ENCODE peak calls at places on chromosomes 5 and 9, in eight cellular contexts. J is globus pallidus; M is lower lobe of right lung; H is GM04503; T is HT1080; Y is activated naive CD4-positive, alpha-beta T cell treated with anti-CD3 and anti-CD28 coated beads, Interleukin-2, amount 50 U/mL, for 16 hours; A is NCI-H2081; V is stimulated activated CD4-positive, alpha-beta T cell treated with anti-CD3 and anti-CD28 coated beads, TNF-alpha, amount 100 ng/mL, for 4 hours. C is an unnamed sample.

GRCh38 chr5:75049581-75050274 is 2.6 kb downstream of the GCNT4 start:
- DNase-seq in J (peak; percentile 25), M (peak; percentile 51), H (no peak), T (peak; percentile 25), Y (peak; percentile 66), A (peak; percentile 31), V (no peak), C (peak; percentile 39)

GRCh38 chr9:118721923-118722322 is 647.3 kb downstream of the BRINP1 start:
- DNase-seq in J (no peak), M (no peak), H (no peak), T (no peak), Y (no peak), A (no peak), V (no peak), C (no peak)

GRCh38 chr5:1312993-1313833 is 18.3 kb upstream of the TERT start:
- DNase-seq in J (no peak), M (peak; percentile 45), H (no peak), T (peak; percentile 35), Y (no peak), A (peak; percentile 86), V (no peak), C (peak; percentile 20)

GRCh38 chr9:9790216-9790872 is 822.5 kb downstream of the PTPRD start:
- DNase-seq in J (peak; percentile 63), M (no peak), H (no peak), T (peak; percentile 34), Y (no peak), A (peak; percentile 87), V (no peak), C (no peak)

GRCh38 chr9:76688471-76689238 is 75.6 kb upstream of the PCA3 start:
- DNase-seq in J (no peak), M (no peak), H (no peak), T (peak; percentile 29), Y (no peak), A (no peak), V (no peak), C (no peak)

GRCh38 chr5:132176543-132176945 is 51.1 kb downstream of the P4HA2 start:
- DNase-seq in J (no peak), M (no peak), H (no peak), T (no peak), Y (no peak), A (no peak), V (no peak), C (no peak)

GRCh38 chr9:136748656-136749551 is 579 bp upstream of the LCN6 start:
- DNase-seq in J (no peak), M (peak; percentile 60), H (no peak), T (no peak), Y (no peak), A (no peak), V (no peak), C (no peak)

GRCh38 chr5:102971693-102972293 is 148.1 kb downstream of the GIN1 start:
- DNase-seq in J (peak; percentile 3), M (no peak), H (peak; percentile 18), T (peak; percentile 25), Y (no peak), A (peak; percentile 18), V (no peak), C (no peak)

GRCh38 chr5:150946351-150946905 is 41.6 kb upstream of the ZNF300 start:
- DNase-seq in J (peak; percentile 89), M (peak; percentile 67), H (peak; percentile 31), T (no peak), Y (no peak), A (no peak), V (no peak), C (no peak)

GRCh38 chr9:21432640-21433425 is 7.4 kb upstream of the IFNA1 start:
- DNase-seq in J (peak; percentile 30), M (no peak), H (no peak), T (no peak), Y (no peak), A (no peak), V (no peak), C (no peak)

GRCh38 chr5:32229586-32229985 is 55.5 kb upstream of the GOLPH3 start:
- DNase-seq in J (no peak), M (no peak), H (no peak), T (no peak), Y (no peak), A (no peak), V (no peak), C (no peak)

GRCh38 chr5:123209163-123210013 is 120.3 kb downstream of the PRDM6 start:
- DNase-seq in J (no peak), M (no peak), H (peak; percentile 41), T (peak; percentile 91), Y (no peak), A (no peak), V (no peak), C (no peak)

GRCh38 chr9:107213080-107213479 is 70.0 kb upstream of the RAD23B start:
- DNase-seq in J (no peak), M (no peak), H (no peak), T (no peak), Y (no peak), A (no peak), V (no peak), C (no peak)

GRCh38 chr9:34771023-34771422 is 61.1 kb upstream of the CCL21 start:
- DNase-seq in J (no peak), M (no peak), H (no peak), T (no peak), Y (no peak), A (no peak), V (no peak), C (no peak)

GRCh38 chr9:92686954-92687353 is 17.0 kb upstream of the IPPK start:
- DNase-seq in J (no peak), M (no peak), H (no peak), T (peak; percentile 34), Y (no peak), A (no peak), V (no peak), C (no peak)